ENCODE peak calls at places on chromosomes 11 and 22, in six cellular contexts. T is mucosa of descending colon, Q is kidney epithelial cell, Z is HFFc6, R is WTC11, J is thoracic aorta. N is an unnamed sample.

GRCh38 chr11:77446911-77447629 is 26.8 kb downstream of the PAK1 start:
- DNase-seq in Q (no peak), T (no peak), Z (no peak), R (no peak), J (no peak), N (no peak)

GRCh38 chr22:46609175-46609690 is 11.0 kb upstream of the GRAMD4 start:
- DNase-seq in T (peak), Q (no peak), R (no peak), J (no peak), Z (no peak), N (no peak)

GRCh38 chr22:48918585-48919186 is 909.0 kb downstream of the BRD1 start:
- DNase-seq in Q (no peak), Z (no peak), J (no peak), R (no peak), T (no peak), N (no peak)

GRCh38 chr22:47205081-47205491 is 442.6 kb downstream of the TBC1D22A start:
- DNase-seq in R (no peak), Q (no peak), T (no peak), Z (no peak), J (no peak), N (no peak)

GRCh38 chr11:15923169-15923568 is 433.2 kb downstream of the SOX6 start:
- DNase-seq in T (no peak), Q (no peak), J (no peak), Z (no peak), R (no peak), N (no peak)

GRCh38 chr11:86931059-86931964 is 23.9 kb downstream of the FZD4 start:
- DNase-seq in R (no peak), Q (no peak), J (no peak), Z (no peak), T (no peak), N (no peak)

GRCh38 chr11:117443269-117444186 is 115.9 kb downstream of the CEP164 start:
- DNase-seq in Z (peak), R (peak), T (peak), Q (no peak), J (no peak), N (no peak)

GRCh38 chr11:85835263-85835662 is 19.9 kb upstream of the CCDC83 start:
- DNase-seq in T (no peak), R (no peak), Z (no peak), J (no peak), Q (no peak), N (no peak)

GRCh38 chr11:78929092-78929905 is 354.6 kb upstream of the NARS2 start:
- DNase-seq in Z (no peak), J (no peak), R (peak), T (no peak), Q (no peak), N (no peak)

GRCh38 chr11:134515081-134515960 is 103.3 kb upstream of the B3GAT1 start:
- DNase-seq in T (peak), J (no peak), Z (no peak), R (no peak), Q (no peak), N (peak)

GRCh38 chr11:9344046-9344680 is 29.8 kb upstream of the TMEM41B start:
- DNase-seq in R (no peak), Q (no peak), T (no peak), Z (no peak), J (no peak), N (no peak)

GRCh38 chr22:20550851-20551744 is 43.7 kb downstream of the MED15 start:
- DNase-seq in J (no peak), Z (peak), Q (no peak), T (no peak), R (peak), N (no peak)

GRCh38 chr11:87097582-87097981 is 59.8 kb downstream of the TMEM135 start:
- DNase-seq in T (peak), Q (no peak), J (no peak), R (peak), Z (peak), N (no peak)

GRCh38 chr11:57313788-57314135 is 11.0 kb downstream of the TNKS1BP1 start:
- DNase-seq in Z (no peak), J (no peak), T (no peak), Q (no peak), R (no peak), N (no peak)

DNA sequence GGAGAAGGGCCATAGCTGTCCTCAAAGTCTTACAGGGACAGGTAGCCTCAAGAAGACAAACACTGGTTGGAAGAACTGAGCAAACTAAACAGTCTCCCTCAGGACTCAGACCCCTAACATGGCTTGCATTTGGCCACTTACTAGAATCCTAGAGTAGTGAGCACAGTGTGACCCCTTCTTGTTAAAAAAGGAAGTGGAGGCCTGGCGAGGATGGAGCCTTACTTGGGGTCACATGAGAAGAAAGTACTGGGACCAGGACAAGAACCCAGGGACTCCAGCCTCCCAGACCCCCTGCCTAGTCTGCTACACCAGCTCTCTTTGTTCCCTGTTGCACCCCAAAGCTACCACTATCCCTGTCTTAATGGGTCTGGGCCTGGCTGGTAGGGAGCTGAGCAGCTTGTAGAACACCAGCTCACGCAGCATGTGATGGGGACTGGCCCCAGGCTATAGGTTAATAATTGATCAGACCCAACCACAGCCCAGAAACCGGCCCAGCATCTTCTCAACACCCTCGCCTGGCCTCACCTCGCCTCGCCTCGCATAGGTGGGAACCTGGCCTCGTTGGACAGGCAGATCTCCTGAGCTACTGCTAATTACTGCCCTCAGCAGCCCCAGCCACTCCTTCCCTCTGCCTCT is 17.6 kb downstream of the DGAT2 start:
- DNase-seq in R (no peak), J (no peak), Q (peak), Z (no peak), T (peak), N (no peak)
- TF ChIP-seq CTCF in R (no peak), J (no peak), Q (no peak), Z (no peak), T (no peak), N (no peak)

GRCh38 chr22:38153821-38154562 is 27.6 kb downstream of the PLA2G6 start:
- DNase-seq in R (no peak), Q (no peak), Z (no peak), T (no peak), J (no peak), N (no peak)
- TF ChIP-seq CTCF in R (no peak), Q (no peak), Z (no peak), T (no peak), J (no peak), N (no peak)

GRCh38 chr11:69101792-69102152 is 53.0 kb downstream of the TPCN2 start:
- DNase-seq in T (no peak), R (no peak), J (no peak), Z (no peak), Q (no peak), N (no peak)

GRCh38 chr11:69101100-69101791 is 52.5 kb downstream of the TPCN2 start:
- DNase-seq in J (no peak), Z (peak), Q (no peak), R (peak), T (peak), N (no peak)

GRCh38 chr11:69104212-69104855 is 51.4 kb upstream of the SMIM38 start:
- DNase-seq in Q (no peak), J (no peak), T (no peak), Z (no peak), R (no peak), N (no peak)

GRCh38 chr11:69102161-69102695 is 53.5 kb downstream of the TPCN2 start:
- DNase-seq in R (no peak), Q (no peak), Z (no peak), T (no peak), J (no peak), N (no peak)

GRCh38 chr11:69102732-69103615 is 52.8 kb upstream of the SMIM38 start:
- DNase-seq in Z (no peak), Q (no peak), J (no peak), T (no peak), R (no peak), N (no peak)
- TF ChIP-seq CTCF in Z (peak), Q (no peak), J (no peak), T (no peak), R (no peak), N (no peak)

GRCh38 chr11:118485273-118485672 is 42.0 kb upstream of the TTC36 start:
- DNase-seq in Q (no peak), Z (no peak), T (no peak), J (no peak), R (no peak), N (no peak)
- TF ChIP-seq CTCF in Q (no peak), Z (peak), T (no peak), J (no peak), R (no peak), N (no peak)